ENCODE peak calls at places on chromosome 7, in eight cellular contexts. E is neural progenitor cell; J is A549; M is heart left ventricle; X is HCT116; B is hepatocyte; C is CD8-positive, alpha-beta T cell; V is DND-41. P is an unnamed sample. For H3K4me1, the result is how much of the 10 kb centered on the place peaks cover.

GRCh38 chr7:83684928-83685327 is 36.0 kb upstream of the SEMA3E start:
- DNase-seq in E (peak), J (no peak), M (no peak), X (peak), B (peak), C (no peak), V (no peak), P (peak)

GRCh38 chr7:137476937-137477336 is 133.4 kb upstream of the PTN start:
- DNase-seq in E (no peak), J (no peak), M (no peak), X (no peak), B (no peak), C (no peak), V (no peak), P (no peak)

GRCh38 chr7:122258971-122259370 is 45.6 kb downstream of the FEZF1 start:
- DNase-seq in E (no peak), J (no peak), M (no peak), X (no peak), B (no peak), C (no peak), V (no peak), P (no peak)

GRCh38 chr7:37377231-37377630 is 71.4 kb downstream of the ELMO1 start:
- DNase-seq in E (no peak), J (no peak), M (no peak), X (no peak), B (no peak), C (no peak), V (no peak), P (no peak)

GRCh38 chr7:155007947-155008346 is 5.0 kb upstream of the PAXIP1 start:
- DNase-seq in E (peak), J (peak), M (no peak), X (peak), B (no peak), C (peak), V (peak), P (no peak)

GRCh38 chr7:34260282-34260681 is 354.9 kb downstream of the BMPER start:
- DNase-seq in E (no peak), J (peak), M (no peak), X (peak), B (peak), C (no peak), V (no peak), P (peak)

GRCh38 chr7:46982928-46983327 is 599.0 kb downstream of the TNS3 start:
- DNase-seq in E (no peak), J (no peak), M (no peak), X (no peak), B (no peak), C (no peak), V (no peak), P (no peak)

GRCh38 chr7:128849804-128850490 is 12.7 kb upstream of the ATP6V1F start:
- DNase-seq in E (no peak), J (no peak), M (no peak), X (no peak), B (no peak), C (no peak), V (no peak), P (no peak)

GRCh38 chr7:127783267-127783559 is 131.2 kb downstream of the SND1 start:
- DNase-seq in E (no peak), J (no peak), M (no peak), X (no peak), B (no peak), C (no peak), V (no peak), P (no peak)

GRCh38 chr7:48813472-48813871 is 110.9 kb upstream of the CDC14C start:
- DNase-seq in E (no peak), J (no peak), M (no peak), X (no peak), B (no peak), C (no peak), V (no peak), P (no peak)

GRCh38 chr7:74206589-74207120 is 3.2 kb upstream of the LAT2 start:
- DNase-seq in E (peak), J (peak), M (peak), X (peak), B (peak), C (peak), V (peak), P (no peak)

GRCh38 chr7:119377-120163 is 72.8 kb upstream of the FAM20C start:
- DNase-seq in E (peak), J (no peak), M (peak), X (no peak), B (peak), C (no peak), V (no peak), P (no peak)

GRCh38 chr7:45456747-45457146 is 117.4 kb upstream of the ADCY1 start:
- DNase-seq in E (no peak), J (no peak), M (no peak), X (no peak), B (no peak), C (no peak), V (no peak), P (no peak)

GRCh38 chr7:71511361-71511807 is 379.4 kb downstream of the GALNT17 start:
- DNase-seq in E (peak), J (no peak), M (no peak), X (no peak), B (no peak), C (no peak), V (no peak), P (no peak)

GRCh38 chr7:126529254-126529653 is 723.5 kb downstream of the GRM8 start:
- DNase-seq in E (no peak), J (no peak), M (no peak), X (no peak), B (no peak), C (no peak), V (no peak), P (no peak)

GRCh38 chr7:44587843-44588711 is 6.0 kb upstream of the TMED4 start:
- DNase-seq in E (no peak), J (peak), M (no peak), X (peak), B (peak), C (peak), V (peak), P (peak)

GRCh38 chr7:30977896-30978564 is 14.3 kb downstream of the GHRHR start:
- DNase-seq in E (peak), J (peak), M (peak), X (peak), B (peak), C (no peak), V (peak), P (no peak)

GRCh38 chr7:105677803-105678583 is 96.7 kb upstream of the EFCAB10 start:
- DNase-seq in E (no peak), J (no peak), M (peak), X (no peak), B (no peak), C (peak), V (peak), P (no peak)

GRCh38 chr7:157751351-157751750 is 414.5 kb downstream of the DNAJB6 start:
- DNase-seq in E (no peak), J (no peak), M (no peak), X (no peak), B (no peak), C (no peak), V (no peak), P (no peak)

GRCh38 chr7:50339990-50340500 is 35.5 kb downstream of the IKZF1 start:
- DNase-seq in E (no peak), J (no peak), M (no peak), X (no peak), B (no peak), C (peak), V (peak), P (no peak)

GRCh38 chr7:129845972-129846327 is 106.8 kb downstream of the UBE2H start:
- DNase-seq in E (no peak), J (peak), M (no peak), X (peak), B (no peak), C (no peak), V (no peak), P (peak)

GRCh38 chr7:24964177-24964576 is 15.8 kb downstream of the OSBPL3 start:
- DNase-seq in E (no peak), J (no peak), M (no peak), X (no peak), B (no peak), C (no peak), V (no peak), P (no peak)

GRCh38 chr7:27161721-27162547 is 3.4 kb downstream of the HOXA9 start:
- DNase-seq in E (peak), J (no peak), M (no peak), X (no peak), B (peak), C (peak), V (no peak), P (peak)

GRCh38 chr7:142506601-142507000 is 242.7 kb upstream of the PRSS1 start:
- DNase-seq in E (no peak), J (no peak), M (no peak), X (no peak), B (no peak), C (no peak), V (no peak), P (no peak)

GRCh38 chr7:4931932-4932331 is 27.1 kb downstream of the MMD2 start:
- DNase-seq in E (peak), J (peak), M (no peak), X (peak), B (peak), C (no peak), V (peak), P (no peak)

GRCh38 chr7:71132521-71133231 is 732 bp downstream of the GALNT17 start:
- DNase-seq in E (peak), J (no peak), M (peak), X (no peak), B (peak), C (no peak), V (no peak), P (peak)

GRCh38 chr7:33418251-33418701 is 288.9 kb downstream of the BBS9 start:
- DNase-seq in E (peak), J (no peak), M (no peak), X (no peak), B (no peak), C (no peak), V (no peak), P (no peak)

GRCh38 chr7:146004805-146005204 is 111.8 kb upstream of the CNTNAP2 start:
- DNase-seq in E (no peak), J (no peak), M (no peak), X (no peak), B (no peak), C (no peak), V (no peak), P (no peak)

GRCh38 chr7:73824986-73825385 is 5.8 kb upstream of the CLDN4 start:
- DNase-seq in E (no peak), J (no peak), M (no peak), X (no peak), B (no peak), C (no peak), V (no peak), P (no peak)

GRCh38 chr7:113824117-113824823 is 94.5 kb downstream of the PPP1R3A start:
- DNase-seq in E (no peak), J (no peak), M (no peak), X (no peak), B (no peak), C (no peak), V (no peak), P (no peak)

GRCh38 chr7:134571101-134571500 is 22.2 kb downstream of the AKR1B15 start:
- DNase-seq in E (no peak), J (no peak), M (no peak), X (no peak), B (no peak), C (no peak), V (no peak), P (no peak)

GRCh38 chr7:78760620-78761355 is 692.7 kb downstream of the MAGI2 start:
- DNase-seq in E (no peak), J (no peak), M (no peak), X (no peak), B (no peak), C (no peak), V (no peak), P (no peak)

GRCh38 chr7:39749177-39749576 is 125.8 kb downstream of the RALA start:
- DNase-seq in E (no peak), J (no peak), M (no peak), X (no peak), B (no peak), C (no peak), V (no peak), P (peak)

GRCh38 chr7:135459951-135460567 is 49.8 kb downstream of the CNOT4 start:
- DNase-seq in E (no peak), J (no peak), M (no peak), X (no peak), B (no peak), C (no peak), V (no peak), P (no peak)

GRCh38 chr7:101542527-101543241 is 86.4 kb downstream of the MYL10 start:
- DNase-seq in E (peak), J (peak), M (peak), X (peak), B (peak), C (peak), V (peak), P (no peak)

GRCh38 chr7:151244156-151244870 is 4.2 kb downstream of the SMARCD3 start:
- DNase-seq in E (peak), J (peak), M (peak), X (no peak), B (peak), C (no peak), V (peak), P (no peak)

GRCh38 chr7:98357751-98358161 is 43.1 kb downstream of the BAIAP2L1 start:
- DNase-seq in E (no peak), J (peak), M (no peak), X (no peak), B (peak), C (no peak), V (no peak), P (peak)

GRCh38 chr7:93117852-93118530 is at the start of gene SAMD9:
- DNase-seq in E (no peak), J (peak), M (peak), X (peak), B (peak), C (peak), V (peak), P (peak)

GRCh38 chr7:93119191-93119905 is 1.6 kb upstream of the SAMD9 start:
- DNase-seq in E (no peak), J (peak), M (no peak), X (no peak), B (no peak), C (no peak), V (no peak), P (peak)

GRCh38 chr7:93115796-93116195 is 2.0 kb downstream of the SAMD9 start:
- DNase-seq in E (no peak), J (peak), M (no peak), X (peak), B (no peak), C (no peak), V (no peak), P (peak)

GRCh38 chr7:93120981-93121549 is 3.3 kb upstream of the SAMD9 start:
- DNase-seq in E (no peak), J (no peak), M (no peak), X (no peak), B (no peak), C (no peak), V (no peak), P (no peak)

DNA sequence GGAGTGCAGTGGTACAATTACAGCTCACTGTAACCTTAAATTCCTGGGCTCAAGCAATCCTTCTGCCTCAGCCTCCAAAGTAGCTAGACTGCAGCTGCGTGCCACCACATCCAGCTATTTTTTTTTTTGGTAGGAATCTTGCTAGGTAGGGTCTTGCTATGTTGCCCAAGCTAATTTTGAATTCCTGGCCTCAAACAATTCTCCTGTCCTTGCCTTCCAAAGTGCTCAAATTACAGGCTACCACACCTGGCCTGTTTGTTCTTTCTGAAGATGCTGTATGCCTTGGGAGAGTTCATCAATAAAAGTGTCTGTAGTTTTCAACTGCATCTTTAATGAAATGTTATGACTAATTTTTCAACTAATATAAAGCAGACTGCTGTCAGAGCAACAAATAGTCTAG is 452 bp downstream of the SAMD9 start:
- DNase-seq in E (no peak), J (no peak), M (no peak), X (no peak), B (no peak), C (no peak), V (no peak), P (peak)
- H3K27ac ChIP-seq in E (no peak), J (peak), M (peak), X (no peak), B (no peak), C (peak), V (peak), P (peak)

GRCh38 chr7:41007351-41007751 is 695.5 kb downstream of the INHBA start:
- DNase-seq in E (no peak), J (no peak), M (no peak), X (no peak), B (no peak), C (no peak), V (no peak), P (no peak)

GRCh38 chr7:41010967-41011366 is 691.9 kb downstream of the INHBA start:
- DNase-seq in E (no peak), J (no peak), M (peak), X (no peak), B (no peak), C (no peak), V (no peak), P (no peak)

GRCh38 chr7:41006591-41006990 is 696.3 kb downstream of the INHBA start:
- DNase-seq in E (no peak), J (peak), M (no peak), X (peak), B (no peak), C (no peak), V (no peak), P (peak)

GRCh38 chr7:41013117-41013516 is 689.8 kb downstream of the INHBA start:
- DNase-seq in E (no peak), J (no peak), M (no peak), X (no peak), B (no peak), C (no peak), V (no peak), P (no peak)

GRCh38 chr7:41010418-41010817 is 692.5 kb downstream of the INHBA start:
- DNase-seq in E (no peak), J (no peak), M (peak), X (no peak), B (no peak), C (no peak), V (no peak), P (no peak)
- TF ChIP-seq CTCF in E (no peak), J (no peak), M (no peak), X (no peak), B (no peak), C (no peak), V (no peak), P (peak)

GRCh38 chr7:2509298-2509906 is 10.2 kb upstream of the LFNG start:
- DNase-seq in E (peak), J (no peak), M (no peak), X (no peak), B (no peak), C (no peak), V (no peak), P (no peak)

GRCh38 chr7:2507917-2508306 is 11.7 kb upstream of the LFNG start:
- DNase-seq in E (no peak), J (no peak), M (no peak), X (no peak), B (no peak), C (no peak), V (no peak), P (no peak)

GRCh38 chr7:2510130-2510776 is 9.3 kb upstream of the LFNG start:
- DNase-seq in E (no peak), J (no peak), M (no peak), X (no peak), B (no peak), C (no peak), V (no peak), P (no peak)

GRCh38 chr7:2507208-2507916 is 12.2 kb upstream of the LFNG start:
- DNase-seq in E (no peak), J (no peak), M (no peak), X (no peak), B (no peak), C (no peak), V (no peak), P (no peak)

DNA sequence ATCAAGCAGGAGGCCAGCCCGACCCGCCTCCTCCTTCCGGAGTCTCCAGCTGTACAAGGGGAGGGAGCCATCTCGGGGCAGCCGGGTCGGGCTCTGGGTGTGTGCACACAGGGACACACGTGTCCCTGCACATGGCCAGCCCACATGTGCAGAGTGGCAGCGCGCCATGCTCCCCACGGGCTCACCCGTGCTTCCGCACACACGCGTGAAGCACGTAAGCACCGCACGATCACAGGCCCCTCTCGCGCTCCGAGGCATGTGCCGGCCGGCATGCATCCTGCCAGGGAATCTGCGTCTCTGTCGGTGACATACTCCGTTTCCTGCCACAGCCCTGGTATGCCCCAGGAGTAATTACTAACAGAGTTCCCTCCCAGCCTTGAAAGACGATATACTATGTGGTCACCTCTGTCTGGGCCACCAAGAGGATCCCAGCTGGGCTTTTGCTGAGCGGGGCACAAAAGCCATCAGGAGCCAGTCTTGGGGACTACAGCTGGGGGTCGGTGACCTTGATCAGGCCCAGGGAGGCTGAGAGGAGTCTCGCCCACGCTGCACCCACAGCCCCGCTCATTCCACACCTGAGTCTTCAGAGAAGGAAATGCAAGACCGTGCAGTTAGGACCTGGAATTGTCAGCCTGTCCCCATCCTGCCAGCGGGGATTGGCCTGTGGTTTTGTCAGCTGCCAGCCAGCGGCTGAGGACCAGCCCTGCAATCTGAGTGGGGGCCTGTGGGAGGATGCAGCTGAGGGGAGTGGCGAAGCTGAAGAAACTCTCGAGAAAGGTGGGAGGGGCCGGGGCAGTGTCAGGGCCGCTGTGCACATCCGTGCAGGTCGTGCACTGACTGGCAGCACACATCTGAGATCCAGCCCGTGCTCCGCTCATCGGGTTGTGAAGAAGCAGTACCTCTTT is 11.0 kb upstream of the LFNG start:
- DNase-seq in E (peak), J (no peak), M (peak), X (no peak), B (no peak), C (peak), V (peak), P (no peak)
- H3K4me1 ChIP-seq in E (under half), J (under half), M (under half), X (under half), B (under half), C (half or more), V (under half), P (under half)

DNA sequence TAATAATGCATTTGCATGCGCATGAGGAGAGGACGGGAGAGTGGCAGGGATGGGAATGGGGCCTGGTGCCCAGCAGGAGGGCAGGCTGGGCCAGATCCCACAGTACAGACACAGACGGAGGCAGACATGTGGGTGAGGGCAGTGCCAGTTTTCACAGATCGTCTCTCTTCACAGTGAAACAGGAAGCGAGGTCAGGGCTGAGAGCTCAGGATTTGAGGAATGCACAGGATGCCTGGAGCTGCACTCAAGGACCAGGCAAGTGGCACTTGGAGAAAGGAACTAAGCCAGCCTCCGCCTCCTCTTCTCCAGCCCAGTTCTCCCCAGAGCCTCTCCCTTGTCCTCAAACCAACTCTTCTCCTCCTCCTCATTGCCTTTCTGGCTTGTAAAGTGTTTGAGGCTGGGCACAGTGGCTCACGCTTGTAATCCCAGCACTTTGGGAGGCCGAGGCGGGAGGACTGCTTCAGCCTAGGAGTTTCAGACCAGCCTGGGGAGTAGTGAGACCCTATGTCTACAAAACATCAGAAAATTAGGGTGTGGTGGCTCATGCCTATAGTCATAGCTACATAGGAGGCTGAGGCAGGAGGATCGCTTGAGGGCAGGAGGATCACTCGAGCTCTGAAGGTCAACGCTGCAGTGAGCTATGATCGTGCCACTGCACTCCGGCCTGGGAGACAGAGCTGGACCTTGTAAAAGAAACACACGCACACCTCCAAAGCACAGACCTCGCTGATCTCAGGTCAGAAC is 115.2 kb downstream of the HIP1 start:
- DNase-seq in E (no peak), J (no peak), M (no peak), X (no peak), B (no peak), C (no peak), V (no peak), P (no peak)
- H3K27ac ChIP-seq in E (peak), J (peak), M (peak), X (no peak), B (peak), C (no peak), V (no peak), P (no peak)

P was measured in foreskin keratinocyte.